ENCODE peak calls at places on chromosomes 6 and 20, in four cellular contexts. C is fibroblast of the aortic adventitia; D is stimulated activated CD8-positive, alpha-beta memory T cell treated with anti-CD3 and anti-CD28 coated beads, Interleukin-12 subunit alpha, Interleukin-12 subunit beta, amount 100 ng/mL, for 4 hours; S is cardiac muscle cell. I is an unnamed sample.

GRCh38 chr6:134028438-134028837 is 24.0 kb downstream of the SLC2A12 start:
- DNase-seq in C (no peak), D (no peak), S (no peak), I (no peak)

GRCh38 chr6:65638047-65638831 is 68.8 kb downstream of the EYS start:
- DNase-seq in C (no peak), D (no peak), S (peak), I (no peak)

GRCh38 chr6:113313841-113314240 is 543.3 kb upstream of the MARCKS start:
- DNase-seq in C (no peak), D (no peak), S (no peak), I (no peak)

GRCh38 chr6:56961151-56961550 is 6.2 kb downstream of the BEND6 start:
- DNase-seq in C (no peak), D (no peak), S (no peak), I (no peak)

GRCh38 chr6:168704678-168705077 is 263.7 kb downstream of the SMOC2 start:
- DNase-seq in C (no peak), D (no peak), S (no peak), I (no peak)

GRCh38 chr6:169288591-169288990 is 34.9 kb upstream of the THBS2 start:
- DNase-seq in C (peak), D (no peak), S (no peak), I (no peak)

GRCh38 chr6:16731503-16732018 is 29.7 kb downstream of the ATXN1 start:
- DNase-seq in C (no peak), D (no peak), S (no peak), I (no peak)

GRCh38 chr6:9204171-9204570 is 768.8 kb upstream of the SLC35B3 start:
- DNase-seq in C (peak), D (no peak), S (no peak), I (no peak)

GRCh38 chr6:101429291-101429690 is 35.8 kb downstream of the GRIK2 start:
- DNase-seq in C (peak), D (no peak), S (no peak), I (no peak)

GRCh38 chr6:45416700-45417099 is 39.0 kb upstream of the SUPT3H start:
- DNase-seq in C (no peak), D (no peak), S (no peak), I (no peak)

GRCh38 chr6:33672808-33673207 is 38.7 kb downstream of the UQCC2 start:
- DNase-seq in C (peak), D (no peak), S (no peak), I (no peak)

GRCh38 chr20:61931476-61932198 is 134.0 kb downstream of the TAF4 start:
- DNase-seq in C (no peak), D (no peak), S (no peak), I (peak)

GRCh38 chr20:56634735-56635422 is 5.8 kb downstream of the TFAP2C start:
- DNase-seq in C (no peak), D (no peak), S (no peak), I (no peak)

GRCh38 chr6:16374796-16375195 is 136.4 kb downstream of the GMPR start:
- DNase-seq in C (no peak), D (no peak), S (no peak), I (peak)

GRCh38 chr20:48794360-48794759 is 33.4 kb downstream of the PREX1 start:
- DNase-seq in C (no peak), D (no peak), S (no peak), I (no peak)

GRCh38 chr6:139768196-139768595 is 393.7 kb upstream of the CITED2 start:
- DNase-seq in C (no peak), D (no peak), S (no peak), I (no peak)

GRCh38 chr6:13831623-13832022 is 17.3 kb upstream of the MCUR1 start:
- DNase-seq in C (no peak), D (no peak), S (no peak), I (no peak)

GRCh38 chr20:62724692-62725595 is 16.3 kb downstream of the NTSR1 start:
- DNase-seq in C (no peak), D (no peak), S (no peak), I (no peak)

GRCh38 chr6:27400877-27401642 is 12.5 kb downstream of the ZNF391 start:
- DNase-seq in C (no peak), D (no peak), S (no peak), I (no peak)

GRCh38 chr20:370151-370600 is 10.4 kb upstream of the TRIB3 start:
- DNase-seq in C (no peak), D (no peak), S (no peak), I (no peak)

GRCh38 chr6:53581161-53581560 is 36.3 kb upstream of the GCLC start:
- DNase-seq in C (peak), D (no peak), S (no peak), I (no peak)

GRCh38 chr6:5517781-5518180 is 256.5 kb downstream of the FARS2 start:
- DNase-seq in C (no peak), D (peak), S (no peak), I (no peak)

GRCh38 chr20:19181552-19181951 is 30.9 kb upstream of the SLC24A3 start:
- DNase-seq in C (no peak), D (no peak), S (no peak), I (no peak)

GRCh38 chr6:21256197-21256596 is 337.4 kb upstream of the SOX4 start:
- DNase-seq in C (no peak), D (no peak), S (no peak), I (no peak)

GRCh38 chr20:48283470-48284110 is 498.3 kb upstream of the SULF2 start:
- DNase-seq in C (peak), D (no peak), S (no peak), I (no peak)

GRCh38 chr20:9699181-9699580 is 139.7 kb downstream of the PAK5 start:
- DNase-seq in C (no peak), D (no peak), S (no peak), I (no peak)

GRCh38 chr6:31615748-31616147 is 714 bp downstream of the AIF1 start:
- DNase-seq in C (no peak), D (no peak), S (no peak), I (no peak)

GRCh38 chr20:63772781-63773520 is 33.4 kb downstream of the SLC2A4RG start:
- DNase-seq in C (no peak), D (no peak), S (no peak), I (no peak)

GRCh38 chr6:135128268-135128914 is 52.7 kb upstream of the MYB start:
- DNase-seq in C (no peak), D (peak), S (no peak), I (no peak)

GRCh38 chr20:2519115-2519815 is 10.6 kb upstream of the ZNF343 start:
- DNase-seq in C (peak), D (no peak), S (no peak), I (no peak)

GRCh38 chr6:36753671-36754485 is 56.3 kb downstream of the RAB44 start:
- DNase-seq in C (no peak), D (no peak), S (no peak), I (no peak)

GRCh38 chr6:5042436-5042835 is 38.6 kb upstream of the RPP40 start:
- DNase-seq in C (no peak), D (no peak), S (no peak), I (no peak)

GRCh38 chr20:58649288-58650180 is 1.5 kb upstream of the STX16 start:
- DNase-seq in C (no peak), D (no peak), S (peak), I (peak)